ENCODE peak calls at places on chromosomes 12 and 14, in four cellular contexts. O is cardiac fibroblast, C is neural progenitor cell, D is foreskin fibroblast. I is an unnamed sample.

GRCh38 chr14:61277232-61277631 is 3.9 kb downstream of the TMEM30B start:
- DNase-seq in O (no peak), C (no peak), D (no peak), I (no peak)

GRCh38 chr12:82055391-82055790 is 296.2 kb upstream of the PPFIA2 start:
- DNase-seq in O (no peak), C (no peak), D (no peak), I (no peak)

GRCh38 chr14:66206554-66206953 is 279.6 kb upstream of the CCDC196 start:
- DNase-seq in O (no peak), C (no peak), D (no peak), I (no peak)

GRCh38 chr12:46354111-46354798 is 18.3 kb downstream of the SLC38A2 start:
- DNase-seq in O (no peak), C (no peak), D (no peak), I (no peak)

GRCh38 chr12:92784795-92785562 is 82.2 kb downstream of the PLEKHG7 start:
- DNase-seq in O (peak; percentile 84), C (peak; percentile 78), D (peak; percentile 46), I (no peak)

GRCh38 chr14:24403294-24404013 is 4.7 kb downstream of the NYNRIN start:
- DNase-seq in O (peak; percentile 57), C (no peak), D (peak; percentile 43), I (no peak)

GRCh38 chr12:80648866-80649265 is 58.6 kb upstream of the MYF6 start:
- DNase-seq in O (peak; percentile 84), C (no peak), D (peak; percentile 75), I (no peak)

GRCh38 chr14:68939893-68940613 is 39.0 kb downstream of the ACTN1 start:
- DNase-seq in O (peak; percentile 99), C (peak; percentile 87), D (peak; percentile 96), I (peak; percentile 93)

GRCh38 chr12:50282581-50283229 is 615 bp downstream of the LIMA1 start:
- DNase-seq in O (peak; percentile 54), C (no peak), D (peak; percentile 48), I (no peak)

GRCh38 chr14:106790189-106791036 is 1264.0 kb downstream of the TMEM121 start:
- DNase-seq in O (peak; percentile 15), C (peak; percentile 2), D (no peak), I (no peak)

GRCh38 chr14:61326847-61327246 is 5.5 kb downstream of the PRKCH start:
- DNase-seq in O (peak; percentile 62), C (no peak), D (no peak), I (peak; percentile 86)

GRCh38 chr12:57890191-57891120 is 43.9 kb upstream of the CTDSP2 start:
- DNase-seq in O (peak; percentile 75), C (no peak), D (peak; percentile 24), I (no peak)

GRCh38 chr14:49549881-49550280 is 36.3 kb downstream of the RPS29 start:
- DNase-seq in O (peak; percentile 55), C (peak; percentile 73), D (peak; percentile 21), I (no peak)

GRCh38 chr12:50626026-50626425 is 121.2 kb downstream of the DIP2B start:
- DNase-seq in O (no peak), C (no peak), D (no peak), I (no peak)

GRCh38 chr12:31217356-31218130 is 108.4 kb downstream of the SINHCAF start:
- DNase-seq in O (no peak), C (no peak), D (no peak), I (no peak)

GRCh38 chr12:50572275-50572674 is 67.5 kb downstream of the DIP2B start:
- DNase-seq in O (peak; percentile 89), C (no peak), D (peak; percentile 78), I (no peak)

GRCh38 chr14:75069811-75070145 is 337 bp downstream of the ZC2HC1C start:
- DNase-seq in O (no peak), C (peak; percentile 65), D (no peak), I (no peak)

GRCh38 chr12:50574621-50575348 is 70.0 kb downstream of the DIP2B start:
- DNase-seq in O (no peak), C (no peak), D (peak; percentile 33), I (no peak)

GRCh38 chr12:63668028-63668799 is at the start of gene DPY19L2:
- DNase-seq in O (peak; percentile 44), C (peak; percentile 84), D (peak; percentile 57), I (peak; percentile 63)

GRCh38 chr12:51661836-51662235 is 70.8 kb downstream of the SCN8A start:
- DNase-seq in O (no peak), C (no peak), D (no peak), I (no peak)

GRCh38 chr12:6231359-6232268 is 31.4 kb downstream of the CD9 start:
- DNase-seq in O (peak; percentile 27), C (no peak), D (peak; percentile 51), I (no peak)

GRCh38 chr12:29759950-29760349 is 23.8 kb downstream of the TMTC1 start:
- DNase-seq in O (no peak), C (no peak), D (no peak), I (no peak)

GRCh38 chr12:114674201-114675047 is 9.6 kb downstream of the TBX3 start:
- DNase-seq in O (no peak), C (peak; percentile 56), D (no peak), I (no peak)

GRCh38 chr12:29733060-29733459 is 50.7 kb downstream of the TMTC1 start:
- DNase-seq in O (peak; percentile 58), C (no peak), D (no peak), I (no peak)

GRCh38 chr14:97697772-97698171 is 900.6 kb downstream of the VRK1 start:
- DNase-seq in O (no peak), C (no peak), D (no peak), I (no peak)

GRCh38 chr12:29537292-29537691 is 39.8 kb upstream of the OVCH1 start:
- DNase-seq in O (peak; percentile 71), C (no peak), D (peak; percentile 45), I (no peak)

GRCh38 chr14:74425525-74426201 is 347 bp downstream of the SYNDIG1L start:
- DNase-seq in O (no peak), C (peak; percentile 92), D (no peak), I (no peak)

GRCh38 chr12:56267443-56268071 is 815 bp downstream of the COQ10A start:
- DNase-seq in O (peak; percentile 40), C (peak; percentile 57), D (no peak), I (no peak)

GRCh38 chr12:67772276-67773169 is 124.0 kb downstream of the DYRK2 start:
- DNase-seq in O (peak; percentile 25), C (peak; percentile 76), D (no peak), I (no peak)

GRCh38 chr12:105773501-105773900 is 365.3 kb downstream of the NUAK1 start:
- DNase-seq in O (no peak), C (no peak), D (no peak), I (no peak)

GRCh38 chr14:33767721-33768457 is 183.0 kb downstream of the EGLN3 start:
- DNase-seq in O (peak; percentile 74), C (no peak), D (no peak), I (no peak)

GRCh38 chr12:100555722-100556121 is 17.8 kb upstream of the GAS2L3 start:
- DNase-seq in O (peak; percentile 54), C (no peak), D (peak; percentile 20), I (no peak)

GRCh38 chr12:85225501-85225900 is 54.5 kb upstream of the ALX1 start:
- DNase-seq in O (no peak), C (no peak), D (no peak), I (no peak)

GRCh38 chr14:83559721-83560120 is 1970.2 kb upstream of the FLRT2 start:
- DNase-seq in O (peak; percentile 5), C (no peak), D (no peak), I (no peak)

GRCh38 chr12:32217354-32218310 is 111.0 kb downstream of the BICD1 start:
- DNase-seq in O (peak; percentile 83), C (no peak), D (peak; percentile 89), I (no peak)

GRCh38 chr12:45304514-45305178 is 88.8 kb downstream of the ANO6 start:
- DNase-seq in O (no peak), C (no peak), D (no peak), I (no peak)

GRCh38 chr14:40317690-40318089 is 885.5 kb upstream of the FBXO33 start:
- DNase-seq in O (no peak), C (no peak), D (no peak), I (no peak)

GRCh38 chr12:14238224-14238792 is 127.2 kb upstream of the ATF7IP start:
- DNase-seq in O (peak; percentile 70), C (no peak), D (peak; percentile 11), I (no peak)

DNA sequence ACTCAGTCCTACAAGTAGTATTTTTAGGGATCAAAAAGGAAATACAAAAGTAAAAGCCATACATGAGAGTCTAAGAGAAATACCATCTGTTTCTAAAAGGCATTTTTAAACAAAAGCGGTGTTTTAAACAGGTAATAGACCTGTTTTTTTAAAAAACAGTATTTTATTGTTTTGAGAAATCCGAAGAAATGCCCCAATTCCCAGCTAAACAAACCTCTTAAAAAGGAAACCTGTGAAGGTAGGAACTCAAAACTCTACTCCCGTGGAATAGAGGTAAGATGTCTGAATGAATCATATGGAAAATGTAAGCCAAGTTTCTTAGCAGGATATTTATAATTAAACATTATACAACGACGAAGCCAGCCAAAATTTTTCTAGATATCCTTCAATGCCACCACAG is 2.0 kb downstream of the PPP1R13B start:
- DNase-seq in O (no peak), C (no peak), D (no peak), I (no peak)
- H3K4me3 ChIP-seq in O (no peak overlapping the region), C (no peak overlapping the region), D (no peak overlapping the region), I (peak overlapping the region; percentile 71)

DNA sequence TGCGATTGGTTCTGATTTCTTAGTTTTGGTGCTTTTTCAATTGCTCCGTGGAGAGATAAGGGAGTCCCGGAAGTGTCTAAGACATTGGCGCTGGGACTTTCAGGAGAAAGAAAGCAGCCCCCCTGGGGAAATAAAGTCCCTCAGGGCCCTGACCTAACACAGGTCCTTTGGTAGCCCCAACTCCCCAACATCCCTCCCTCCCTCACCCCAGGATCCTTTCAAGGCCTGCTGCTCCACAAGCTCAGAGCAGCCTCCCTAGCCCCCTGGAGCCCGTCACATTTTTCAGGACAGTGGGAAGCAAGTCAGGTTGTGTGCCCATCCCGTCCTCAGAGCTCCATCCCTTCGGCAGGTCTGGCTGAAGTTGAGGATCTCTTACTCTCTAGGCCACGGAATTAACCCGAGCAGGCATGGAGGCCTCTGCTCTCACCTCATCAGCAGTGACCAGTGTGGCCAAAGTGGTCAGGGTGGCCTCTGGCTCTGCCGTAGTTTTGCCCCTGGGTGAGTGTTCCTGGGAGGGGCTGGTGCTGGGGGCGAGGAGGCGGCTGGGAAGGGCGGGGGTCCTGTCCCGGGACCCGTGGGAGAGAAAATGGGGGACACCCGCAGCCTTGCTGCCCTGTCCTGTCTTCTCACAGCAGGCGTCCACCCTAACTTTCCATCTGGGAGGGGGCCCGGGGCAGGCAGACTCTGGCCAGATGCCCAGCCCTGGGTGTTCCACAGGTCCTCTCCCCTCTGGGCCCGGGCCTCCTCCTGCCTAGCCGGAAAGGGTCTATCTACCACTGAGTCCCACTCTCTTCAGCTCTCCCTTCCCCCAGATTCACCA is 950 bp downstream of the IFI27 start:
- DNase-seq in O (no peak), C (no peak), D (no peak), I (no peak)
- H3K4me3 ChIP-seq in O (no peak overlapping the region), C (no peak overlapping the region), D (no peak overlapping the region), I (peak overlapping the region; percentile 55)

GRCh38 chr14:103123128-103123633 is at the start of gene TNFAIP2:
- DNase-seq in O (peak; percentile 45), C (peak; percentile 84), D (no peak), I (peak; percentile 70)
- H3K4me3 ChIP-seq in O (peak within 1 kb of the TSS; percentile 48), C (peak within 1 kb of the TSS; percentile 48), D (peak within 1 kb of the TSS; percentile 56), I (peak within 1 kb of the TSS; percentile 70)

GRCh38 chr12:132886529-132887477 is 602 bp downstream of the CHFR start:
- DNase-seq in O (peak; percentile 36), C (no peak), D (no peak), I (no peak)
- H3K4me3 ChIP-seq in O (peak overlapping the region; percentile 63), C (peak overlapping the region; percentile 97), D (peak overlapping the region; percentile 83), I (peak overlapping the region; percentile 94)

I was measured in right atrium auricular region.